ENCODE peak calls at places on chromosomes 6 and 20, in five cellular contexts. One of them, this sample, is unnamed.

GRCh38 chr20:63272105-63273078 is at the start of gene ARFGAP1:
- DNase-seq in effector memory CD8-positive, alpha-beta T cell: peak
- DNase-seq in stimulated activated CD8-positive, alpha-beta memory T cell treated with anti-CD3 and anti-CD28 coated beads, Interleukin-2, amount 100 ng/mL, for 48 hours: peak
- DNase-seq in naive B cell: peak
- DNase-seq in colonic mucosa: peak
- DNase-seq in this sample: peak

GRCh38 chr6:152595507-152595906 is 41.7 kb downstream of the SYNE1 start:
- DNase-seq in effector memory CD8-positive, alpha-beta T cell: no peak
- DNase-seq in naive B cell: no peak
- DNase-seq in stimulated activated CD8-positive, alpha-beta memory T cell treated with anti-CD3 and anti-CD28 coated beads, Interleukin-2, amount 100 ng/mL, for 48 hours: no peak
- DNase-seq in colonic mucosa: no peak
- DNase-seq in this sample: peak

GRCh38 chr20:37699202-37699601 is 5.4 kb downstream of the CTNNBL1 start:
- DNase-seq in stimulated activated CD8-positive, alpha-beta memory T cell treated with anti-CD3 and anti-CD28 coated beads, Interleukin-2, amount 100 ng/mL, for 48 hours: no peak
- DNase-seq in effector memory CD8-positive, alpha-beta T cell: no peak
- DNase-seq in colonic mucosa: no peak
- DNase-seq in naive B cell: no peak
- DNase-seq in this sample: no peak

GRCh38 chr20:58870293-58871014 is 17.9 kb downstream of the GNAS start:
- DNase-seq in colonic mucosa: peak
- DNase-seq in naive B cell: peak
- DNase-seq in effector memory CD8-positive, alpha-beta T cell: peak
- DNase-seq in stimulated activated CD8-positive, alpha-beta memory T cell treated with anti-CD3 and anti-CD28 coated beads, Interleukin-2, amount 100 ng/mL, for 48 hours: no peak
- DNase-seq in this sample: peak

GRCh38 chr6:40882321-40882720 is 156.7 kb downstream of the UNC5CL start:
- DNase-seq in stimulated activated CD8-positive, alpha-beta memory T cell treated with anti-CD3 and anti-CD28 coated beads, Interleukin-2, amount 100 ng/mL, for 48 hours: no peak
- DNase-seq in effector memory CD8-positive, alpha-beta T cell: no peak
- DNase-seq in colonic mucosa: no peak
- DNase-seq in naive B cell: no peak
- DNase-seq in this sample: no peak

GRCh38 chr6:37340639-37340943 is 13.2 kb upstream of the RNF8 start:
- DNase-seq in stimulated activated CD8-positive, alpha-beta memory T cell treated with anti-CD3 and anti-CD28 coated beads, Interleukin-2, amount 100 ng/mL, for 48 hours: no peak
- DNase-seq in effector memory CD8-positive, alpha-beta T cell: no peak
- DNase-seq in naive B cell: no peak
- DNase-seq in colonic mucosa: no peak
- DNase-seq in this sample: peak

GRCh38 chr20:24379116-24379927 is 90.1 kb upstream of the SYNDIG1 start:
- DNase-seq in stimulated activated CD8-positive, alpha-beta memory T cell treated with anti-CD3 and anti-CD28 coated beads, Interleukin-2, amount 100 ng/mL, for 48 hours: no peak
- DNase-seq in effector memory CD8-positive, alpha-beta T cell: no peak
- DNase-seq in naive B cell: no peak
- DNase-seq in colonic mucosa: no peak
- DNase-seq in this sample: peak

GRCh38 chr6:288861-289260 is 3.4 kb upstream of the DUSP22 start:
- DNase-seq in naive B cell: no peak
- DNase-seq in stimulated activated CD8-positive, alpha-beta memory T cell treated with anti-CD3 and anti-CD28 coated beads, Interleukin-2, amount 100 ng/mL, for 48 hours: no peak
- DNase-seq in effector memory CD8-positive, alpha-beta T cell: no peak
- DNase-seq in colonic mucosa: no peak
- DNase-seq in this sample: no peak

GRCh38 chr6:102619585-102619984 is 1226.1 kb downstream of the GRIK2 start:
- DNase-seq in stimulated activated CD8-positive, alpha-beta memory T cell treated with anti-CD3 and anti-CD28 coated beads, Interleukin-2, amount 100 ng/mL, for 48 hours: no peak
- DNase-seq in naive B cell: no peak
- DNase-seq in colonic mucosa: no peak
- DNase-seq in effector memory CD8-positive, alpha-beta T cell: no peak
- DNase-seq in this sample: peak

GRCh38 chr6:73203098-73203497 is 22.2 kb downstream of the KHDC1L start:
- DNase-seq in colonic mucosa: no peak
- DNase-seq in effector memory CD8-positive, alpha-beta T cell: no peak
- DNase-seq in naive B cell: no peak
- DNase-seq in stimulated activated CD8-positive, alpha-beta memory T cell treated with anti-CD3 and anti-CD28 coated beads, Interleukin-2, amount 100 ng/mL, for 48 hours: no peak
- DNase-seq in this sample: no peak

GRCh38 chr6:57423468-57423867 is 106.0 kb downstream of the PRIM2 start:
- DNase-seq in stimulated activated CD8-positive, alpha-beta memory T cell treated with anti-CD3 and anti-CD28 coated beads, Interleukin-2, amount 100 ng/mL, for 48 hours: no peak
- DNase-seq in naive B cell: no peak
- DNase-seq in effector memory CD8-positive, alpha-beta T cell: no peak
- DNase-seq in colonic mucosa: no peak
- DNase-seq in this sample: no peak

GRCh38 chr20:16296933-16297332 is 276.3 kb downstream of the KIF16B start:
- DNase-seq in naive B cell: no peak
- DNase-seq in colonic mucosa: no peak
- DNase-seq in stimulated activated CD8-positive, alpha-beta memory T cell treated with anti-CD3 and anti-CD28 coated beads, Interleukin-2, amount 100 ng/mL, for 48 hours: no peak
- DNase-seq in effector memory CD8-positive, alpha-beta T cell: no peak
- DNase-seq in this sample: peak

GRCh38 chr6:96716221-96716620 is 121.1 kb downstream of the GPR63 start:
- DNase-seq in colonic mucosa: no peak
- DNase-seq in effector memory CD8-positive, alpha-beta T cell: no peak
- DNase-seq in stimulated activated CD8-positive, alpha-beta memory T cell treated with anti-CD3 and anti-CD28 coated beads, Interleukin-2, amount 100 ng/mL, for 48 hours: no peak
- DNase-seq in naive B cell: no peak
- DNase-seq in this sample: no peak

GRCh38 chr20:49854190-49854875 is 41.7 kb downstream of the SLC9A8 start:
- DNase-seq in effector memory CD8-positive, alpha-beta T cell: no peak
- DNase-seq in stimulated activated CD8-positive, alpha-beta memory T cell treated with anti-CD3 and anti-CD28 coated beads, Interleukin-2, amount 100 ng/mL, for 48 hours: no peak
- DNase-seq in naive B cell: no peak
- DNase-seq in colonic mucosa: no peak
- DNase-seq in this sample: no peak

GRCh38 chr6:35605600-35605999 is 83.1 kb downstream of the FKBP5 start:
- DNase-seq in naive B cell: no peak
- DNase-seq in colonic mucosa: no peak
- DNase-seq in effector memory CD8-positive, alpha-beta T cell: no peak
- DNase-seq in stimulated activated CD8-positive, alpha-beta memory T cell treated with anti-CD3 and anti-CD28 coated beads, Interleukin-2, amount 100 ng/mL, for 48 hours: no peak
- DNase-seq in this sample: no peak

GRCh38 chr6:138397128-138397814 is 6.8 kb upstream of the HEBP2 start:
- DNase-seq in naive B cell: no peak
- DNase-seq in effector memory CD8-positive, alpha-beta T cell: no peak
- DNase-seq in stimulated activated CD8-positive, alpha-beta memory T cell treated with anti-CD3 and anti-CD28 coated beads, Interleukin-2, amount 100 ng/mL, for 48 hours: no peak
- DNase-seq in colonic mucosa: no peak
- DNase-seq in this sample: peak

GRCh38 chr6:27517238-27517637 is 44.3 kb upstream of the ZNF184 start:
- DNase-seq in naive B cell: no peak
- DNase-seq in effector memory CD8-positive, alpha-beta T cell: no peak
- DNase-seq in colonic mucosa: no peak
- DNase-seq in stimulated activated CD8-positive, alpha-beta memory T cell treated with anti-CD3 and anti-CD28 coated beads, Interleukin-2, amount 100 ng/mL, for 48 hours: no peak
- DNase-seq in this sample: no peak

GRCh38 chr6:90222724-90223198 is 73.9 kb downstream of the BACH2 start:
- DNase-seq in naive B cell: no peak
- DNase-seq in stimulated activated CD8-positive, alpha-beta memory T cell treated with anti-CD3 and anti-CD28 coated beads, Interleukin-2, amount 100 ng/mL, for 48 hours: no peak
- DNase-seq in effector memory CD8-positive, alpha-beta T cell: no peak
- DNase-seq in colonic mucosa: no peak
- DNase-seq in this sample: peak

GRCh38 chr6:113654396-113654795 is 202.7 kb upstream of the MARCKS start:
- DNase-seq in naive B cell: no peak
- DNase-seq in colonic mucosa: no peak
- DNase-seq in effector memory CD8-positive, alpha-beta T cell: no peak
- DNase-seq in stimulated activated CD8-positive, alpha-beta memory T cell treated with anti-CD3 and anti-CD28 coated beads, Interleukin-2, amount 100 ng/mL, for 48 hours: no peak
- DNase-seq in this sample: peak

GRCh38 chr6:24910331-24910849 is 25.4 kb downstream of the RIPOR2 start:
- DNase-seq in colonic mucosa: no peak
- DNase-seq in stimulated activated CD8-positive, alpha-beta memory T cell treated with anti-CD3 and anti-CD28 coated beads, Interleukin-2, amount 100 ng/mL, for 48 hours: no peak
- DNase-seq in naive B cell: peak
- DNase-seq in effector memory CD8-positive, alpha-beta T cell: peak
- DNase-seq in this sample: no peak

GRCh38 chr6:97246842-97247241 is 36.2 kb downstream of the MMS22L start:
- DNase-seq in stimulated activated CD8-positive, alpha-beta memory T cell treated with anti-CD3 and anti-CD28 coated beads, Interleukin-2, amount 100 ng/mL, for 48 hours: no peak
- DNase-seq in colonic mucosa: no peak
- DNase-seq in effector memory CD8-positive, alpha-beta T cell: no peak
- DNase-seq in naive B cell: no peak
- DNase-seq in this sample: no peak

GRCh38 chr6:144757299-144757698 is 472.2 kb downstream of the UTRN start:
- DNase-seq in stimulated activated CD8-positive, alpha-beta memory T cell treated with anti-CD3 and anti-CD28 coated beads, Interleukin-2, amount 100 ng/mL, for 48 hours: no peak
- DNase-seq in effector memory CD8-positive, alpha-beta T cell: no peak
- DNase-seq in naive B cell: no peak
- DNase-seq in colonic mucosa: no peak
- DNase-seq in this sample: no peak

GRCh38 chr6:108361312-108361932 is 66.6 kb downstream of the AFG1L start:
- DNase-seq in naive B cell: no peak
- DNase-seq in effector memory CD8-positive, alpha-beta T cell: no peak
- DNase-seq in stimulated activated CD8-positive, alpha-beta memory T cell treated with anti-CD3 and anti-CD28 coated beads, Interleukin-2, amount 100 ng/mL, for 48 hours: no peak
- DNase-seq in colonic mucosa: no peak
- DNase-seq in this sample: peak

This sample was measured in fibroblast of mammary gland.